ENCODE peak calls at places on chromosomes 2 and 18, in six cellular contexts. X, Y, B, U, S and O are unnamed samples.

GRCh38 chr2:233839447-233839820 is 14.9 kb downstream of the HJURP start:
- DNase-seq in Y (no peak), S (no peak), U (no peak), X (no peak), B (no peak), O (no peak)

GRCh38 chr2:47069628-47070154 is 85.4 kb downstream of the STPG4 start:
- DNase-seq in B (peak; percentile 67), U (peak; percentile 57), Y (peak; percentile 47), S (peak; percentile 65), X (peak; percentile 73), O (peak; percentile 91)

GRCh38 chr18:22601481-22601880 is 183.8 kb upstream of the CTAGE1 start:
- DNase-seq in U (no peak), Y (no peak), X (no peak), B (no peak), S (no peak), O (no peak)

GRCh38 chr2:193868833-193869232 is 1674.1 kb upstream of the TMEFF2 start:
- DNase-seq in B (no peak), U (no peak), S (no peak), Y (no peak), X (no peak), O (no peak)

GRCh38 chr2:36403675-36404230 is 48.2 kb downstream of the CRIM1 start:
- DNase-seq in X (peak; percentile 97), Y (no peak), B (no peak), S (peak; percentile 84), U (no peak), O (no peak)

GRCh38 chr2:113157108-113157896 is 16.5 kb upstream of the PSD4 start:
- DNase-seq in S (no peak), U (peak; percentile 79), B (peak; percentile 85), Y (no peak), X (no peak), O (peak; percentile 81)

GRCh38 chr2:120883607-120884405 is 148.1 kb downstream of the GLI2 start:
- DNase-seq in Y (no peak), U (no peak), B (no peak), S (no peak), X (no peak), O (no peak)

GRCh38 chr2:100588071-100588786 is 25.4 kb downstream of the PDCL3 start:
- DNase-seq in U (no peak), Y (no peak), S (peak; percentile 66), B (no peak), X (peak; percentile 38), O (no peak)

GRCh38 chr2:170723446-170723958 is 8.4 kb downstream of the SP5 start:
- DNase-seq in S (no peak), U (no peak), X (no peak), Y (no peak), B (no peak), O (no peak)

GRCh38 chr2:116754371-116755101 is 1060.0 kb upstream of the DDX18 start:
- DNase-seq in X (no peak), S (no peak), B (no peak), U (no peak), Y (no peak), O (no peak)

GRCh38 chr2:71347517-71347916 is 15.9 kb downstream of the ZNF638 start:
- DNase-seq in Y (no peak), U (no peak), B (no peak), X (no peak), S (peak; percentile 23), O (no peak)

GRCh38 chr2:60906395-60906794 is 25.0 kb downstream of the REL start:
- DNase-seq in X (no peak), S (no peak), B (no peak), Y (no peak), U (no peak), O (no peak)

GRCh38 chr18:54946149-54946581 is 13.1 kb downstream of the CCDC68 start:
- DNase-seq in S (peak; percentile 33), Y (no peak), X (peak; percentile 66), U (peak; percentile 71), B (peak; percentile 75), O (no peak)

GRCh38 chr2:203673933-203674332 is 32.5 kb upstream of the CD28 start:
- DNase-seq in B (no peak), S (no peak), X (no peak), U (no peak), Y (no peak), O (no peak)

GRCh38 chr18:9574473-9575115 is 39.8 kb downstream of the PPP4R1 start:
- DNase-seq in X (no peak), U (no peak), B (no peak), Y (no peak), S (no peak), O (no peak)

GRCh38 chr2:10901160-10901559 is 10.6 kb upstream of the KCNF1 start:
- DNase-seq in U (no peak), X (peak; percentile 73), Y (no peak), S (peak; percentile 45), B (peak; percentile 35), O (no peak)

GRCh38 chr2:10903861-10904210 is 7.9 kb upstream of the KCNF1 start:
- DNase-seq in B (no peak), S (no peak), Y (no peak), U (no peak), X (no peak), O (no peak)

GRCh38 chr2:10901565-10901964 is 10.2 kb upstream of the KCNF1 start:
- DNase-seq in Y (no peak), S (no peak), X (no peak), U (no peak), B (no peak), O (no peak)

GRCh38 chr2:10897956-10898355 is 13.8 kb upstream of the KCNF1 start:
- DNase-seq in B (no peak), X (no peak), U (no peak), Y (no peak), S (peak; percentile 74), O (no peak)

GRCh38 chr2:10900216-10901109 is 11.3 kb upstream of the KCNF1 start:
- DNase-seq in U (no peak), B (peak; percentile 55), X (peak; percentile 61), Y (no peak), S (peak; percentile 10), O (no peak)
- TF ChIP-seq CTCF in U (no peak), B (no peak), X (peak; percentile 42), Y (no peak), S (peak; percentile 21), O (no peak)

GRCh38 chr2:7432426-7432825 is 515.2 kb downstream of the RNF144A start:
- DNase-seq in S (no peak), X (no peak), U (no peak), Y (no peak), B (no peak), O (no peak)
- H3K4me1 ChIP-seq in S (no peaks in the 10 kb centered on the region), X (no peaks in the 10 kb centered on the region), U (no peaks in the 10 kb centered on the region), Y (no peaks in the 10 kb centered on the region), B (peaks cover 7% of the 10 kb centered on the region), O (no peaks in the 10 kb centered on the region)

GRCh38 chr18:676069-676468 is 18.6 kb downstream of the TYMS start:
- DNase-seq in S (no peak), B (no peak), U (no peak), Y (no peak), X (no peak), O (no peak)

GRCh38 chr18:678482-679182 is 21.2 kb downstream of the TYMS start:
- DNase-seq in U (no peak), S (no peak), Y (no peak), B (no peak), X (no peak), O (no peak)

GRCh38 chr18:680392-680791 is 22.9 kb downstream of the TYMS start:
- DNase-seq in Y (no peak), X (no peak), S (no peak), B (no peak), U (no peak), O (no peak)

GRCh38 chr18:676747-677544 is 19.5 kb downstream of the TYMS start:
- DNase-seq in B (no peak), S (no peak), Y (no peak), X (no peak), U (no peak), O (no peak)

GRCh38 chr18:677951-678363 is 20.5 kb downstream of the TYMS start:
- DNase-seq in Y (no peak), B (no peak), U (no peak), S (no peak), X (no peak), O (no peak)
- TF ChIP-seq POLR2A in Y (no peak), B (no peak), U (no peak), S (no peak), X (no peak), O (no peak)

GRCh38 chr2:72963423-72964145 is 46.3 kb downstream of the EMX1 start:
- DNase-seq in X (no peak), B (no peak), U (no peak), Y (no peak), S (no peak), O (no peak)
- TF ChIP-seq CTCF in X (no peak), B (no peak), U (no peak), Y (no peak), S (no peak), O (no peak)

DNA sequence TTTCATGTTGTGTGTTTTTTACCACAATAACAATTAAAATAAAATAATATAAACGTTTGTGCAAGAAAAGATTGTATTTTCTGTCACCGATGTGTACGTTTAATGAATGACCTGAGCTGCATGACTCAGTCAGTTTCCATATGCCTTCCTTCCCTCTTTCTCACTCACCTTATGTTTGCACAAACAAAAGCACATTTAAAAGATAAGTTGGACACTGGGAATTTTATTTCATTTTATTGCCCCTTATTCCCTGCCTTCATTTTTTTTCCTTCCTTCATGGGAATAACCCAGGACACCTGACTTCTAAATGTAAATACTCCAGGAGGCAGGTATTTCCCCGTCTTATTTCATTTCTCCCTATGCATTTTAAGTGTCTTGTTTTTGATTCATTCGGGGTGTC is 143.6 kb upstream of the TTC39C start:
- DNase-seq in S (no peak), B (no peak), Y (no peak), U (no peak), X (no peak), O (no peak)
- H3K4me1 ChIP-seq in S (no peaks in the 10 kb centered on the region), B (peaks cover 4% of the 10 kb centered on the region), Y (no peaks in the 10 kb centered on the region), U (no peaks in the 10 kb centered on the region), X (peaks cover 21% of the 10 kb centered on the region), O (no peaks in the 10 kb centered on the region)

GRCh38 chr2:212912445-212913103 is 238.8 kb downstream of the IKZF2 start:
- DNase-seq in X (peak; percentile 71), S (peak; percentile 75), U (no peak), B (peak; percentile 57), Y (no peak), O (peak; percentile 46)
- TF ChIP-seq POLR2A in X (no peak), S (no peak), U (no peak), B (no peak), Y (no peak), O (no peak)

DNA sequence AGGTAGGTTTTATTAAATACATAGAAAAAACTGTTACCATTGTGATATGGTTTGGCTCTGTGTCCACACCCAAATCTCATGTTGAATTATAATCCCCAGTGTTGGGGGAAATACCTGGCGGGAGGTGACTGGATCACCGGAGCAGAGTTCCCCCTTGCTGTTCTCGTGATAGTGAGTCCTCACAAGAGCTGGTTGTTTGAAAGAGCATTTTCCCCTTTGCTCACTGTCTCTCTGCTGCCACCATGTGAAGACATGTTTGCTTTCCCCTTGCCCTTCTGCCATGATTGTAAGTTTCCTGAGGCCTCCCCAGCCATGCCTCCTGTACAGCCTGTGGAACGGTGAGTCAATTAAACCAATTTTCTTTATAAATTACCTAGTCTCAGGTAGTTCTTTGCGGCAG is 352.7 kb upstream of the SLC39A10 start:
- DNase-seq in S (peak; percentile 2), U (no peak), B (no peak), X (peak; percentile 49), Y (no peak), O (no peak)
- TF ChIP-seq CTCF in S (no peak), U (no peak), B (no peak), X (peak; percentile 11), Y (no peak), O (no peak)

GRCh38 chr2:142975239-142975638 is 97.8 kb downstream of the KYNU start:
- DNase-seq in X (no peak), B (no peak), Y (no peak), S (no peak), U (no peak), O (no peak)
- H3K4me1 ChIP-seq in X (peaks cover 84% of the 10 kb centered on the region), B (no peaks in the 10 kb centered on the region), Y (no peaks in the 10 kb centered on the region), S (peaks cover 13% of the 10 kb centered on the region), U (no peaks in the 10 kb centered on the region), O (no peaks in the 10 kb centered on the region)